ENCODE peak calls at places on chromosomes 7 and 10, in nine cellular contexts. B is bronchial epithelial cell, R is K562, U is upper lobe of right lung, E is AG04450, A is astrocyte of the cerebellum, I is NB4, O is lower leg skin, Y is dorsolateral prefrontal cortex. H is an unnamed sample.

GRCh38 chr10:89702121-89702480 is 711 bp downstream of the KIF20B start:
- DNase-seq in A (no peak), I (peak), O (no peak), E (no peak), Y (no peak), R (peak), U (no peak), B (no peak), H (peak)

GRCh38 chr7:74657692-74658170 is at the start of gene GTF2I:
- DNase-seq in A (no peak), E (no peak), I (no peak), Y (no peak), O (no peak), B (no peak), R (no peak), U (no peak), H (no peak)

GRCh38 chr7:157468221-157469111 is 131.7 kb downstream of the DNAJB6 start:
- DNase-seq in U (peak), B (no peak), I (no peak), R (no peak), A (no peak), E (no peak), Y (no peak), O (no peak), H (no peak)

GRCh38 chr10:14250496-14250895 is 80.2 kb downstream of the FRMD4A start:
- DNase-seq in U (no peak), I (no peak), Y (no peak), B (no peak), O (no peak), R (no peak), E (no peak), A (no peak), H (no peak)

GRCh38 chr7:56062382-56062781 is 1.7 kb upstream of the SUMF2 start:
- DNase-seq in Y (no peak), A (no peak), B (peak), E (peak), O (no peak), U (no peak), R (peak), I (peak), H (peak)

GRCh38 chr7:29194206-29194593 is 375 bp upstream of the CHN2 start:
- DNase-seq in I (no peak), E (no peak), U (peak), O (no peak), A (no peak), Y (no peak), R (no peak), B (no peak), H (no peak)

GRCh38 chr7:7718461-7718860 is at the start of gene RPA3:
- DNase-seq in B (no peak), I (no peak), O (no peak), A (no peak), U (no peak), Y (no peak), E (no peak), R (no peak), H (no peak)

GRCh38 chr7:29270579-29270978 is 76.0 kb downstream of the CHN2 start:
- DNase-seq in R (no peak), U (no peak), O (no peak), A (no peak), Y (no peak), B (no peak), E (no peak), I (no peak), H (no peak)

GRCh38 chr7:102439963-102440795 is 6.8 kb downstream of the ORAI2 start:
- DNase-seq in I (no peak), Y (no peak), B (peak), A (peak), R (peak), U (no peak), O (no peak), E (no peak), H (peak)

GRCh38 chr7:137563986-137564385 is 220.5 kb upstream of the PTN start:
- DNase-seq in A (no peak), O (no peak), B (no peak), R (no peak), I (no peak), U (no peak), Y (no peak), E (no peak), H (peak)

GRCh38 chr10:29688230-29688634 is 53.5 kb upstream of the SVIL start:
- DNase-seq in E (no peak), U (no peak), A (no peak), B (no peak), Y (no peak), O (no peak), R (no peak), I (peak), H (no peak)

GRCh38 chr10:45428611-45429510 is 54.8 kb downstream of the ALOX5 start:
- DNase-seq in R (no peak), E (no peak), U (peak), Y (no peak), I (no peak), O (no peak), A (no peak), B (no peak), H (no peak)

GRCh38 chr7:55108401-55108800 is 89.6 kb downstream of the EGFR start:
- DNase-seq in O (no peak), I (no peak), A (no peak), Y (no peak), B (peak), U (no peak), E (no peak), R (no peak), H (no peak)

GRCh38 chr7:24477807-24478655 is 95.2 kb upstream of the PALS2 start:
- DNase-seq in O (peak), A (peak), E (peak), Y (no peak), B (peak), R (peak), U (no peak), I (peak), H (peak)

GRCh38 chr7:129188892-129189660 is 643 bp downstream of the SMO start:
- DNase-seq in B (no peak), E (no peak), R (no peak), I (no peak), A (no peak), Y (no peak), U (no peak), O (no peak), H (no peak)

GRCh38 chr7:102080371-102081243 is 206.1 kb upstream of the SH2B2 start:
- DNase-seq in B (no peak), E (no peak), Y (peak), O (no peak), I (peak), R (peak), U (peak), A (no peak), H (peak)

GRCh38 chr7:124058515-124058914 is 25.6 kb upstream of the TMEM229A start:
- DNase-seq in E (no peak), B (no peak), A (no peak), O (no peak), R (no peak), I (no peak), Y (no peak), U (no peak), H (no peak)

GRCh38 chr10:131725736-131726459 is 174.9 kb upstream of the PPP2R2D start:
- DNase-seq in A (no peak), U (peak), R (no peak), Y (no peak), I (no peak), O (no peak), B (no peak), E (no peak), H (no peak)

GRCh38 chr10:66747451-66747850 is 178.4 kb upstream of the LRRTM3 start:
- DNase-seq in A (peak), Y (no peak), R (no peak), O (no peak), E (peak), B (peak), U (no peak), I (no peak), H (peak)

GRCh38 chr10:131697461-131698128 is 203.2 kb upstream of the PPP2R2D start:
- DNase-seq in A (no peak), Y (peak), R (no peak), I (no peak), E (no peak), O (no peak), U (peak), B (no peak), H (no peak)

GRCh38 chr10:11469575-11470391 is 141.7 kb downstream of the USP6NL start:
- DNase-seq in I (no peak), R (no peak), Y (no peak), U (no peak), A (no peak), O (no peak), B (no peak), E (no peak), H (no peak)

GRCh38 chr7:111137296-111138195 is 46.6 kb downstream of the LRRN3 start:
- DNase-seq in B (peak), A (no peak), Y (no peak), E (no peak), U (peak), I (no peak), O (no peak), R (no peak), H (peak)

GRCh38 chr10:85888004-85888403 is 478.6 kb downstream of the GRID1 start:
- DNase-seq in U (no peak), R (no peak), Y (peak), A (no peak), I (no peak), E (no peak), B (peak), O (no peak), H (peak)

GRCh38 chr7:23450518-23450917 is 19.8 kb downstream of the IGF2BP3 start:
- DNase-seq in R (no peak), E (no peak), Y (no peak), O (no peak), A (no peak), B (no peak), U (no peak), I (peak), H (no peak)

GRCh38 chr7:23454880-23455526 is 15.3 kb downstream of the IGF2BP3 start:
- DNase-seq in E (no peak), R (no peak), U (no peak), O (no peak), I (no peak), B (no peak), Y (no peak), A (no peak), H (no peak)

GRCh38 chr7:23458044-23458443 is 12.2 kb downstream of the IGF2BP3 start:
- DNase-seq in R (no peak), E (no peak), Y (no peak), U (no peak), O (no peak), B (no peak), A (peak), I (no peak), H (no peak)

DNA sequence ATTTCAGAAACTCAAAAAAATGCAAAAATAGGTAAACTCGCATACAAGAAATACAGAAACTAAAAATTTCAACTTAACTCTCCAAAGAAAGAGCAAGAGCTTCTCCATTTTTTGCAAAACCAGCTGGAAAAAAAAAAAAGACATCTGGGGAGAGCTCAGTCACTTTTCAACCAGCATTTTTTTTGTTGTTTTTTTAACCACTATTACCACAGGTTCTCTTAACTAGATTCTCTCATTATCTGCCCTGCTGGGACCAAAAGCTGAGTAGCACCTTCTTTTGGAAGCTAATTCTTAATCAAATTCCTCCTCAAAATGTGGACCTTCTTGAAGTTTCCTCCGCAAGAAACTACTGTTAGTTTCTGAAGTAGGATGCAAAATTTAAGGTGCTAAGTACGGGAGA is 14.2 kb downstream of the IGF2BP3 start:
- DNase-seq in E (no peak), A (no peak), I (no peak), B (no peak), U (no peak), Y (no peak), O (no peak), R (no peak), H (no peak)
- H3K4me3 ChIP-seq in E (no peak), A (no peak), I (no peak), B (no peak), U (no peak), Y (no peak), O (no peak), R (no peak), H (no peak)

GRCh38 chr10:52063159-52063558 is 250.9 kb upstream of the DKK1 start:
- DNase-seq in A (no peak), U (no peak), R (no peak), I (no peak), O (no peak), E (no peak), Y (no peak), B (no peak), H (no peak)

GRCh38 chr10:52068485-52068884 is 245.6 kb upstream of the DKK1 start:
- DNase-seq in U (no peak), B (no peak), E (no peak), Y (no peak), O (no peak), I (no peak), A (no peak), R (no peak), H (no peak)

GRCh38 chr10:52071814-52072213 is 242.3 kb upstream of the DKK1 start:
- DNase-seq in O (no peak), E (no peak), U (no peak), R (no peak), B (no peak), I (no peak), A (no peak), Y (no peak), H (peak)

GRCh38 chr10:52064084-52064845 is 249.8 kb upstream of the DKK1 start:
- DNase-seq in O (no peak), R (no peak), I (no peak), A (no peak), Y (no peak), U (peak), B (no peak), E (no peak), H (no peak)

GRCh38 chr10:52066383-52066782 is 247.7 kb upstream of the DKK1 start:
- DNase-seq in B (no peak), Y (no peak), E (no peak), O (no peak), R (no peak), U (no peak), A (no peak), I (peak), H (no peak)
- TF ChIP-seq CTCF in B (no peak), Y (no peak), E (no peak), O (no peak), R (no peak), U (no peak), A (no peak), I (peak), H (no peak)

GRCh38 chr7:87878208-87878735 is 2.0 kb downstream of the DBF4 start:
- DNase-seq in R (peak), O (no peak), E (no peak), B (no peak), A (no peak), Y (no peak), U (no peak), I (no peak), H (peak)
- H3K4me3 ChIP-seq in R (peak), O (no peak), E (peak), B (no peak), A (peak), Y (no peak), U (no peak), I (peak), H (peak)

GRCh38 chr10:76786673-76787072 is 850.9 kb downstream of the KCNMA1 start:
- DNase-seq in A (no peak), O (no peak), I (no peak), E (no peak), R (no peak), U (no peak), Y (no peak), B (no peak), H (no peak)
- TF ChIP-seq CTCF in A (no peak), O (no peak), I (no peak), E (no peak), R (no peak), U (no peak), Y (no peak), B (no peak), H (no peak)

GRCh38 chr7:77710861-77711260 is 14.6 kb downstream of the RSBN1L start:
- DNase-seq in E (no peak), O (no peak), Y (no peak), I (no peak), U (no peak), A (no peak), B (no peak), R (peak), H (no peak)

GRCh38 chr7:77716804-77717203 is 20.5 kb downstream of the RSBN1L start:
- DNase-seq in R (no peak), E (no peak), O (no peak), U (no peak), A (no peak), B (no peak), Y (no peak), I (no peak), H (no peak)

GRCh38 chr7:77710067-77710466 is 13.8 kb downstream of the RSBN1L start:
- DNase-seq in B (no peak), A (no peak), E (no peak), R (no peak), I (no peak), Y (no peak), U (no peak), O (no peak), H (no peak)

DNA sequence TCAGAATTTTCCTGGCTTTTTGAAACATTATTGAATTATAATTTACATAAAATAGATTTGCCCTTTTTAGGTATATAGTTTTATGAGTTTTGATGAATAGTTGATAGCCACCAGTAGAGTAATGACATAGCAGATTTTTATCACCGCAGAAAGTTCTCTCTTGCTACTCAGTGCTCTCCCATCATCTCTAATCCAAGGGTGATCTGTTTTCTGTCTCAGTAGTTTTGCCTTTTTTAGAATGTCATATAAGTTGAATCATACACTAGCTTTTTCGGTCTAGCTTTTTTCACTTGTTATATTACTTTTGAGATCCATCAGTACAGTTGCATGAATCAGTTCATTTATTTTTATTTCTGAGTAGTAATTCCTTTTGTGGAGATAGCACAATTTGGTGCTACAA is 17.9 kb downstream of the RSBN1L start:
- DNase-seq in U (no peak), E (no peak), B (no peak), A (no peak), R (no peak), O (no peak), I (no peak), Y (no peak), H (no peak)
- H3K4me3 ChIP-seq in U (no peak), E (no peak), B (no peak), A (no peak), R (no peak), O (no peak), I (no peak), Y (no peak), H (no peak)

DNA sequence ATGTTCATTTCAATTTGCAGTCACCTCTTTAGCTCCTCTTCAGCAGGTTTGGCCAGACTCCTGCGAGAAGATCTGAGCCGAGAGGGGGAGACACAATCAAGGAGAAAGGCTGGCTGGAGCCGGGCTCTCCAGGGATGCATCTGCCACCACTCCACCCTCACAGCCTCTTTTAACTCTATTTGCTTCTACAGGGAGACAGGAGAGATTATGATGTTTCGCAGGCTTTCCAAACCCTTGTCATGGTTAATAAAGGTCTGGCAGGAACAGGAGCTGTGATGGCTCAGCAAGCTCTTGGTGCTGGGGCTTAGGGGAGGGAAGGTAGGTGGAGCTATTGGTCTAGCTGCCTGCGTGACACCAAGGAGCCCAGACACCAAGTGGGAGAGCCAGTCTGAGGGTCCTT is 448.1 kb upstream of the PODXL start:
- DNase-seq in U (no peak), B (peak), R (peak), Y (no peak), A (peak), E (peak), I (no peak), O (no peak), H (peak)
- TF ChIP-seq CTCF in U (no peak), B (no peak), R (peak), Y (no peak), A (peak), E (peak), I (no peak), O (no peak), H (no peak)